ENCODE peak calls at places on chromosomes 2 and 18, in ten cellular contexts. T is HCT116, H is breast epithelium, Y is IMR-90, C is stomach, S is testis, U is K562, O is lower leg skin, P is upper lobe of left lung, G is transverse colon. L is an unnamed sample.

GRCh38 chr2:150601280-150602038 is 114.0 kb upstream of the RND3 start:
- DNase-seq in T (no peak), H (no peak), Y (peak; percentile 81), C (no peak), S (no peak), U (no peak), O (no peak), P (no peak), G (no peak), L (no peak)

GRCh38 chr2:189517847-189518535 is 62.6 kb downstream of the SLC40A1 start:
- DNase-seq in T (no peak), H (no peak), Y (peak; percentile 73), C (no peak), S (no peak), U (no peak), O (no peak), P (no peak), G (no peak), L (no peak)

GRCh38 chr2:26422947-26423629 is 21.4 kb downstream of the DRC1 start:
- DNase-seq in T (no peak), H (no peak), Y (no peak), C (no peak), S (no peak), U (no peak), O (no peak), P (no peak), G (no peak), L (no peak)

GRCh38 chr18:34222396-34223163 is 2.1 kb downstream of the NOL4 start:
- DNase-seq in T (no peak), H (no peak), Y (no peak), C (no peak), S (peak; percentile 14), U (no peak), O (peak; percentile 74), P (no peak), G (no peak), L (no peak)

GRCh38 chr2:120332384-120332783 is 13.6 kb upstream of the INHBB start:
- DNase-seq in T (no peak), H (no peak), Y (no peak), C (no peak), S (no peak), U (no peak), O (no peak), P (no peak), G (no peak), L (no peak)

GRCh38 chr2:151491496-151491895 is 81.8 kb downstream of the RIF1 start:
- DNase-seq in T (no peak), H (no peak), Y (peak; percentile 15), C (no peak), S (no peak), U (no peak), O (no peak), P (no peak), G (no peak), L (no peak)

GRCh38 chr2:200795044-200795443 is 16.7 kb upstream of the BZW1 start:
- DNase-seq in T (no peak), H (no peak), Y (no peak), C (no peak), S (peak; percentile 73), U (peak; percentile 49), O (no peak), P (peak; percentile 38), G (no peak), L (no peak)

GRCh38 chr2:200252661-200253067 is 53.8 kb upstream of the SPATS2L start:
- DNase-seq in T (no peak), H (no peak), Y (peak; percentile 93), C (no peak), S (no peak), U (no peak), O (no peak), P (no peak), G (no peak), L (no peak)

GRCh38 chr2:218286570-218287459 is 5.5 kb downstream of the TMBIM1 start:
- DNase-seq in T (peak; percentile 88), H (peak; percentile 77), Y (peak; percentile 94), C (peak; percentile 93), S (peak; percentile 93), U (peak; percentile 71), O (peak; percentile 98), P (peak; percentile 97), G (peak; percentile 96), L (peak; percentile 99)
- TF ChIP-seq POLR2A in T (no peak), H (no peak), Y (no peak), C (no peak), S (no peak), U (peak; percentile 87), O (no peak), P (peak; percentile 35), G (peak; percentile 87), L (peak; percentile 85)

GRCh38 chr2:95346236-95346737 is 49.1 kb downstream of the KCNIP3 start:
- DNase-seq in T (no peak), H (peak; percentile 39), Y (peak; percentile 29), C (peak; percentile 69), S (peak; percentile 79), U (peak; percentile 93), O (peak; percentile 88), P (peak; percentile 40), G (peak; percentile 67), L (peak; percentile 55)

GRCh38 chr2:95344656-95345055 is 47.5 kb downstream of the KCNIP3 start:
- DNase-seq in T (no peak), H (peak; percentile 5), Y (no peak), C (no peak), S (no peak), U (no peak), O (no peak), P (peak; percentile 10), G (no peak), L (no peak)

GRCh38 chr2:95345066-95345414 is 47.9 kb downstream of the KCNIP3 start:
- DNase-seq in T (no peak), H (peak; percentile 41), Y (no peak), C (peak; percentile 16), S (no peak), U (peak; percentile 23), O (no peak), P (peak; percentile 14), G (no peak), L (no peak)

GRCh38 chr2:95346738-95347671 is 49.9 kb downstream of the KCNIP3 start:
- DNase-seq in T (no peak), H (peak; percentile 52), Y (no peak), C (peak; percentile 25), S (peak; percentile 32), U (peak; percentile 68), O (peak; percentile 86), P (peak; percentile 20), G (no peak), L (peak; percentile 20)

GRCh38 chr2:95345415-95346235 is 48.5 kb downstream of the KCNIP3 start:
- DNase-seq in T (peak; percentile 60), H (peak; percentile 77), Y (peak; percentile 73), C (peak; percentile 87), S (peak; percentile 92), U (peak; percentile 92), O (peak; percentile 96), P (peak; percentile 79), G (peak; percentile 88), L (peak; percentile 56)
- TF ChIP-seq POLR2A in T (no peak), H (no peak), Y (no peak), C (no peak), S (no peak), U (peak; percentile 35), O (no peak), P (no peak), G (no peak), L (no peak)

GRCh38 chr18:12701161-12701560 is 1.4 kb downstream of the CEP76 start:
- DNase-seq in T (no peak), H (no peak), Y (peak; percentile 14), C (no peak), S (no peak), U (no peak), O (no peak), P (no peak), G (no peak), L (no peak)

GRCh38 chr18:12703096-12703567 is 290 bp downstream of the PSMG2 start:
- DNase-seq in T (no peak), H (no peak), Y (no peak), C (no peak), S (no peak), U (no peak), O (no peak), P (no peak), G (no peak), L (no peak)

GRCh38 chr18:12699747-12700146 is 2.8 kb downstream of the CEP76 start:
- DNase-seq in T (no peak), H (no peak), Y (no peak), C (no peak), S (no peak), U (no peak), O (no peak), P (no peak), G (no peak), L (no peak)

GRCh38 chr18:12703714-12704113 is 872 bp downstream of the PSMG2 start:
- DNase-seq in T (no peak), H (no peak), Y (peak; percentile 46), C (no peak), S (no peak), U (no peak), O (no peak), P (no peak), G (no peak), L (peak; percentile 73)

DNA sequence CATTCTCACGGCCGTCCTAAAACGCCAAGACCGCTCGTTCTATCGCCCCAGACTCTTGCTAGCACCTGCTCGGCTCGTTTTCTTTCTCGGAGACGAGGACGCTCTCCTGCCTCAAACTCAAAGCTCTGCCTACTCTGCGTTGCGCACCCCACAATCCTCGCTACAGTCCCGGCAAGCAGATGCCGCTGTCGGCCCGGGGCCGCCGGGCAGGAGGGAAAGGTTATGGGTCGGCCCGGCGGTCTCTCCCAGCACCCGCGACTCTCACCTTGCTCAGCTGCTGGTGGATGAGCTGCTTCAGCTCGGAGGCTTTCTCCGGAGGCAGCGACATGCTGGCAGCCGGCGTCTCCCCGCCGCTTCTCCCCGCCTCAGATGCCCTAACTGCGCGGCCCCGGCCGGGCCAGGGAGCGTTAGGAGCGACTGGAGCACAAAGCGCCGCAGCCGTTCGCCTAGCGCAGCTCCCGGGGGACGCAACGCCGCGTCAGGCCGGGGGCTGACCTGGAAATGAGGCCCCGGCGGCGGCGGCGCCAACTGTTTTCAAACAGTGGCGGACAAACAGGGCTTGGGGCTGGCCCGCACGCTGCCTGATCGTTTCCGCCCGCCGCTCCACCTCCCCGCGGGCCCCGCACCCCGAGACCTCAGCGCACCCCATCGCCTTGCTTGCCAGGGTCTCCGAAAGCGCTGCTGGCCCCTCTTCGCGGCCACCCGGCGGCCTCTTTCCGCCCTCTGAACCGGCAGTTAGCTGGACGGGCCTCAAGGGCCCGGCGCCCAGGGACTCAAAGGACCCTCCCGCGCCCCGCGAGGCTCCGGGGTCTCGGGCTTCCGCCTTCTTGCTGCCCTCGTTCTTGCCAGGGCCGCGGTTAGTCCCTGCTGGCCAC is at the start of the genes CEP76 and PSMG2:
- DNase-seq in T (peak; percentile 64), H (peak; percentile 80), Y (peak; percentile 84), C (peak; percentile 88), S (peak; percentile 93), U (peak; percentile 85), O (peak; percentile 97), P (peak; percentile 89), G (peak; percentile 89), L (peak; percentile 97)
- TF ChIP-seq POLR2A in T (peak; percentile 64), H (peak; percentile 58), Y (peak; percentile 92), C (no peak), S (no peak), U (peak; percentile 94), O (no peak), P (peak; percentile 88), G (peak; percentile 91), L (peak; percentile 92)

DNA sequence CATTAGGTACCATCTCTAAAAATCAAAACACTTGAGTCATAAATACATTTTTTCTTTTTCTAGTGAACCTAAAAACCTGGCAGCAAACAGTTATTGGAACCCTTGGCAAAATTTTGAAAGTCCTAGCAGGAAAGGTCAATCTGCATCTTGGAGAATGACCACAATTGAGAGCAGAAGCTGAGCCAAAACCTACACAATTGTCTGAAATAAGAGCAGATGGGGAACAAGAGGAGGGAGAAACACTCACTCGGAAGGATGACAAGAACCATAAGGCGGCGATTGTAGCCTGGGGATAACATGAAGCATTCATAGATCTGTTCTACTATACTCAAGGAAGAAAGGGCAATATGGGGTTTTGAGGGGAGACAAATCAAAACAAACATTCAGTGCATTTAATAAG is 117.0 kb downstream of the CHN1 start:
- DNase-seq in T (no peak), H (no peak), Y (peak; percentile 12), C (no peak), S (no peak), U (no peak), O (no peak), P (no peak), G (no peak), L (no peak)
- TF ChIP-seq POLR2A in T (no peak), H (no peak), Y (no peak), C (no peak), S (no peak), U (no peak), O (no peak), P (no peak), G (no peak), L (no peak)

L was measured in erythroblast.